ENCODE peak calls at places on chromosomes 2 and 18, in eight cellular contexts. D is SJSA1, L is pancreas, U is tibial artery, N is K562, R is LNCaP clone FGC, I is uterus, T is PC-3. V is an unnamed sample.

GRCh38 chr2:240368746-240369724 is 66.4 kb upstream of the GPC1 start:
- DNase-seq in D (no peak), L (peak), U (no peak), N (no peak), R (no peak), I (no peak), T (no peak), V (no peak)

GRCh38 chr2:120520929-120521912 is 175.3 kb downstream of the INHBB start:
- DNase-seq in D (peak), L (peak), U (no peak), N (peak), R (no peak), I (no peak), T (peak), V (no peak)

GRCh38 chr18:55261253-55261652 is 302.0 kb upstream of the CCDC68 start:
- DNase-seq in D (no peak), L (no peak), U (no peak), N (no peak), R (no peak), I (no peak), T (no peak), V (no peak)

GRCh38 chr2:8239402-8240127 is 442.3 kb upstream of the ID2 start:
- DNase-seq in D (no peak), L (no peak), U (no peak), N (no peak), R (no peak), I (no peak), T (no peak), V (no peak)

GRCh38 chr2:230218411-230218810 is 1.4 kb downstream of the SP110 start:
- DNase-seq in D (no peak), L (no peak), U (no peak), N (no peak), R (no peak), I (no peak), T (no peak), V (no peak)

GRCh38 chr2:135245055-135245454 is 193.0 kb downstream of the RAB3GAP1 start:
- DNase-seq in D (no peak), L (no peak), U (no peak), N (no peak), R (no peak), I (no peak), T (peak), V (no peak)

GRCh38 chr2:153519260-153519875 is 40.8 kb upstream of the RPRM start:
- DNase-seq in D (peak), L (peak), U (no peak), N (peak), R (peak), I (peak), T (peak), V (peak)

GRCh38 chr18:14919666-14920065 is 171.7 kb downstream of the ANKRD30B start:
- DNase-seq in D (no peak), L (no peak), U (no peak), N (no peak), R (no peak), I (no peak), T (no peak), V (no peak)

DNA sequence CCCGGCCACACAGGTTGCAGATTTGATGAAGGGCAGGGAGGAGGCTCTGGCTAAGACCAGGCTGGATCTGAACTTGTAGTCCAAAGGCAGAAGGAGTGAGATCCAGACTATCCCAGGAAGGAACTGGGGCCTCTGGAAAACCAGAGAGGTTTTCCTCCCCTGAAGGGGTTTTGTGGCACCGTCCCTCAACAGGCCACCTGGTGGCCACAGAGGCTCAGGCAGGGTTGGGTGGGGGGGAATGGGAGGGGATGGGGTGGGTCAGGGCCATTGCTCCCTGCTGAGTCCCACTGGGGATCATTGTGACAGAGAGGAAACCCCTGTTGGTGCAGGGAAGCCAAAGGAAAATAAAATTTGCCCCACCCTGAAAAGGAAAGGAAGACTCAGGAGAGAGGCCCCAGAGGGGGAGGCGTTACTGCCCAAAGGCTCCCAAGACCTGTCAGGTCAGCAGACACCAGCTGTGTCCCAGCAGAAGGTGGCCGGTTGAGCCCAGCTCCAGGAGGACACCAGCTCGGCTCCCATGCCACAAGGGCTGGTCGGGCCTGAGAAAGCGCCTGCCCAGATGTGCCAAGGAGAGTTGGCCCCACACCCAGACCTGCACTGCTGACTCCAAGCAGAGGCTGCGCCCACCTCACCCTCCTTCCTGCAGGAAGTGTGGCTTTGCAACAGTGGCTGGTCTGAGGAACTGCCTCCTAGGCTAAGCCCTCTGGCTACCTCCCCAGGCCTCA is 37.3 kb upstream of the PTMA start:
- DNase-seq in D (no peak), L (no peak), U (no peak), N (peak), R (no peak), I (no peak), T (peak), V (no peak)
- H3K4me3 ChIP-seq in D (no peak), L (no peak), U (no peak), N (no peak), R (no peak), I (no peak), T (no peak), V (no peak)

DNA sequence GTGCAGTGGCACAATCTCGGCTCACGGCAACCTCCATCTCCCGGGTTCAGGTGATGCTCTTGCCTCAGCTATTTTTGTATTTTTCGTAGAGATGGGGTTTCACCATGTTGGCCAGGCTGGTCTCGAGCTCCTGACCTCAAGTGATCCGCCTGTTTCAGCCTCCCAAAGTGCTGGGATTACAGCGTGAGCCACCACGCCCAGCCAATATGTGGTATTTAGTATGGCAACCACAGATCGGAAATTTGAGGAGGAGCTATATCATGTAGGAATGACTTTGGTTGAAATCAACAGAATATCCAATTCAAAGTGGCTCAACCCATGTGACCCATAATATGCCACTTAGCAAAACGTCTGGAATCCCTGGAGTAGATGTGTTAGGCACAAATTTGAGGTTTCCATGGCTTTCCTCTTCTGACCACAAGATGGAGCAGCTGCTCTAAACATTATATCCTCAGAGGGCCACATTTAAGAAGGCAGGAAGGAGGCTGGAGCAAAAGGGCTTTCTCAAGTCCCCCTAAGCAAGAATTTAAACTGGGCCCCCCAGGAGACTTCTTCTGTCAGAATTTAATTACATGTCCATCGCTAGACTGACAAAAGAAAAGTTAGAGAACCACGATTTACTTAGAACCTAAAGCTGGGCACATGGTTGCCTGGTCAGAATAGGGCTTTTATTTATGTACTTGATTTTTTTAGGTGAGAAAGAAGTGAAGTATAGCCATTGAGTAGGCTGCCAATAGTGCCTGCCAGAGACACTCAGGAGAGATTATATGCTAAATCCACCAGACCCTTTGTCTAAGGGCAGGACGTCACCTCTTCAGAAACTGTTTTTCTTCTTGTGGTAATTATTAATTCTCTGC is 49.6 kb upstream of the ITSN2 start:
- DNase-seq in D (peak), L (no peak), U (no peak), N (peak), R (peak), I (peak), T (peak), V (no peak)
- H3K4me3 ChIP-seq in D (no peak), L (no peak), U (no peak), N (no peak), R (no peak), I (no peak), T (no peak), V (no peak)

GRCh38 chr2:222840060-222840802 is 20.6 kb upstream of the ACSL3 start:
- DNase-seq in D (no peak), L (no peak), U (no peak), N (no peak), R (no peak), I (no peak), T (no peak), V (no peak)

GRCh38 chr2:222842517-222843174 is 18.2 kb upstream of the ACSL3 start:
- DNase-seq in D (no peak), L (no peak), U (no peak), N (no peak), R (no peak), I (no peak), T (peak), V (no peak)

GRCh38 chr2:222848862-222849261 is 12.0 kb upstream of the ACSL3 start:
- DNase-seq in D (no peak), L (no peak), U (no peak), N (no peak), R (no peak), I (no peak), T (no peak), V (no peak)

GRCh38 chr2:222844323-222844722 is 16.5 kb upstream of the ACSL3 start:
- DNase-seq in D (peak), L (no peak), U (no peak), N (no peak), R (no peak), I (peak), T (peak), V (no peak)
- H3K4me3 ChIP-seq in D (no peak), L (no peak), U (no peak), N (no peak), R (no peak), I (no peak), T (peak), V (no peak)

DNA sequence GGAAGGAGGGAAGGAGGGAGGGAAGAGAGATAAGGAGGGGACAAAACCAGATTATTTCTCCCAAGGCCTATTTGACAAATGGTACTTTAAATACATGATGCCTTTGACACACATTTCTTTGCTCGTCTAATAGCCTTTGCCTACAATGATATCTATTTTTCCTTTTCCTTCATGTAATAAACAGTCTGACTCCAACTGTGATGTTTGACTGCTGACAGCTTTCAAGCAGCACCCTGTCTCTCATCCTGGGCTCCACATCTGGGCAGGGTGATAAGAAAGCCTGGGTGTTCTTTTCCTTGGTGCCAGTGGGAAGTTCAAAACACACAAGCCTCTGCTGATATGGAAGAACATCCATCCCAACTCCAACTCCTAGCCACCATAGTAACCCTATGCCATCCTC is 1277.7 kb upstream of the NXPH2 start:
- DNase-seq in D (no peak), L (no peak), U (no peak), N (no peak), R (no peak), I (no peak), T (no peak), V (no peak)
- H3K4me3 ChIP-seq in D (no peak), L (no peak), U (no peak), N (no peak), R (no peak), I (no peak), T (no peak), V (no peak)

DNA sequence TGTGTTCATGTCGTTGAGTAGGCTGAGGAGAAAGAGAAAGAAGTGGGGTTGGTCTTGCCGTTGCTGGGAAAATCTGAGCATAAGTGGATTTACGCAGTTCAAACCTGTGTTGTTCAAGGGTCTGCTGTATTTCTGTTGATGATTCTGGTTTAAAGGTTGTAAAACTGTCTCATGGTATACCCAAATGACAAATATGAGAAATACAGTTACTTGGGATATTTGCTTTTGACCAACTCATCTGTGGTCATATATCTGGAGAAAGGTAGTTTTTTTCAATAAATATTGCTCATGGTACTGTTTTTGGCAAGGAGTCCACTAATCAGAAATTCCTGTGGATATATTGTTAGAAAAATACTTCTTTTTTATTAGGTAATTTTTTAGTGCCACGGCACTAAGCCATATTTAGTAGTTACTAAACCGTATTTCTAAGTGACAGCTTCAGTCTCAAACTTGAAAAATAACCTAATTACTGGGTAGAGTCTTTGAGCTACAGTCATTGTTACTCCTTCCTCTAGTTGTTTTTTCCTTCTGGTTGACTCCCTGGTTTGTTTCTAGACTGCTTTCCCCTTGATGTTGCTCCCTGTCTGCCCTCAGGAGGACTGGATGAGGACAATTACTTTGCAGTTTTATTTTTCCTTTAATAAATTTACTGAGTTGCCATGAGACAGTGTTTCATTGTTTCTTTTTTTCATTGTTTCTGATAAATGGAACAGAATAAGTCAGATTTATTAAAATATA is 31.5 kb downstream of the MOB4 start:
- DNase-seq in D (no peak), L (no peak), U (no peak), N (no peak), R (no peak), I (no peak), T (peak), V (no peak)
- H3K4me3 ChIP-seq in D (no peak), L (no peak), U (no peak), N (no peak), R (no peak), I (no peak), T (no peak), V (no peak)

DNA sequence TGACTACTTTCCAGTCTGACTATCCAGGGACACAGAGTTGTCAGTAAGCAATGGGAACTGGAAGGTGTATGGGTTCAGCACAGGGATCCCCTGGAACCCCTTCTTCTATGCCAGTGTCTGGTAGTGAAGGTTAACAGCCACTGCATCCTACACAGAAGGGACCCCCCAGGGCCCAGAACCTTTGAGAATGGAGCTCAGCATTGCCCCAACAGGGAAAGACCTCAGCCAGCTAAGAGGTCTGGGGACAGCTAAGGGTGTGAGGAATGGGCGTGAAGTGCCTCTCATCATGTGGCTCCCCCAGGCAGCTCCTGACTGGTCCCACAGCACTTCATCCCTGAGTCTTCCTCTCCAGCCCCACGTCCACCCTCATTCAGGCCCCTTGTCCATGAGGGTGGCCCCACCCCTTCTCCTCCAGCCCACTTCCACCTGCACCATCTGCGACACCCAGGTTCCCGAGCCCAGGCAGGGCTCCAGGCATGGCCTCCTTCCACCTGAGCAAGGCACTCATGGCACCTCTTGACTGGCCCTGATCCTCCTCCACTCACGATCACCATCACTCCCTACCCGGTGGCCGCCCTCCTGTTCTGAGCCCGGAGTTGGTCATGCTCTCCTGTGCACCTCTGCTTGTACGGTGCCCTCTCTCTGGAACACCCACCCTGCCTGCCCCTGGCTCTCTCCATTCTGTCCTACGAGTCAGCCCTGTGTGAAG is 77.1 kb downstream of the SFXN5 start:
- DNase-seq in D (no peak), L (no peak), U (peak), N (no peak), R (no peak), I (no peak), T (no peak), V (no peak)
- H3K4me3 ChIP-seq in D (no peak), L (no peak), U (no peak), N (no peak), R (no peak), I (no peak), T (no peak), V (no peak)

DNA sequence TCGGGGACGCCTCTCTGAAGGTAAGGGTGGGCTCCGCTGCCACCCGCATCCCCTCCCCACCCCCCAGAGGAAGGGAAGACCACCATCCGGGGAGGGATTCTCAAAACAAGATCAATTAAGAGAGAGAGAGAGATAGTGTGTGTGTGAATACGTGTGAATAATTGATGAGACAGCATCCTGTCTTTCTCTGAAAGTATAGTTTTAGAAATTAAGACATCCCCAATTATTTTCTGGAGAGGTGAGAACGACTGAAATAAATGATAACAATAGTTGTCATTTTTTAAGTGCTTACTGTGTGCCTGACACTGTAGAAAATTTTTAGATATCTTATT is 751 bp downstream of the IL18R1 start:
- DNase-seq in D (no peak), L (no peak), U (no peak), N (no peak), R (no peak), I (no peak), T (no peak), V (no peak)
- H3K4me3 ChIP-seq in D (peak), L (no peak), U (peak), N (peak), R (peak), I (peak), T (peak), V (peak)

GRCh38 chr2:156464106-156464505 is 27.9 kb downstream of the GPD2 start:
- DNase-seq in D (no peak), L (no peak), U (no peak), N (no peak), R (no peak), I (no peak), T (peak), V (no peak)

GRCh38 chr2:156470975-156471583 is 34.9 kb downstream of the GPD2 start:
- DNase-seq in D (no peak), L (no peak), U (no peak), N (no peak), R (no peak), I (no peak), T (no peak), V (no peak)

GRCh38 chr2:156465573-156465972 is 29.4 kb downstream of the GPD2 start:
- DNase-seq in D (no peak), L (no peak), U (no peak), N (no peak), R (no peak), I (no peak), T (no peak), V (no peak)

GRCh38 chr2:156471772-156472171 is 35.6 kb downstream of the GPD2 start:
- DNase-seq in D (no peak), L (no peak), U (no peak), N (no peak), R (no peak), I (no peak), T (no peak), V (no peak)

GRCh38 chr2:156466739-156467405 is 30.7 kb downstream of the GPD2 start:
- DNase-seq in D (peak), L (no peak), U (no peak), N (no peak), R (peak), I (peak), T (peak), V (peak)
- H3K4me3 ChIP-seq in D (no peak), L (no peak), U (peak), N (no peak), R (peak), I (no peak), T (no peak), V (peak)

GRCh38 chr2:238158807-238159539 is at the start of gene ERFE:
- DNase-seq in D (no peak), L (peak), U (no peak), N (peak), R (no peak), I (no peak), T (peak), V (peak)
- H3K4me3 ChIP-seq in D (peak), L (no peak), U (peak), N (peak), R (no peak), I (peak), T (peak), V (peak)

GRCh38 chr2:231696004-231696367 is 12.3 kb upstream of the PTMA start:
- DNase-seq in D (no peak), L (no peak), U (no peak), N (no peak), R (no peak), I (peak), T (no peak), V (no peak)

GRCh38 chr2:231693956-231694355 is 14.4 kb upstream of the PTMA start:
- DNase-seq in D (no peak), L (no peak), U (no peak), N (no peak), R (no peak), I (no peak), T (no peak), V (no peak)

GRCh38 chr2:231689509-231689893 is 18.8 kb upstream of the PTMA start:
- DNase-seq in D (no peak), L (no peak), U (no peak), N (no peak), R (no peak), I (no peak), T (no peak), V (no peak)

GRCh38 chr2:231691251-231691772 is 17.0 kb upstream of the PTMA start:
- DNase-seq in D (no peak), L (no peak), U (no peak), N (no peak), R (no peak), I (no peak), T (no peak), V (no peak)

GRCh38 chr2:231692847-231693246 is 15.5 kb upstream of the PTMA start:
- DNase-seq in D (no peak), L (no peak), U (no peak), N (no peak), R (no peak), I (no peak), T (no peak), V (no peak)
- H3K4me3 ChIP-seq in D (no peak), L (no peak), U (no peak), N (no peak), R (no peak), I (no peak), T (no peak), V (no peak)